ENCODE peak calls at places on chromosomes 16 and 17, in five cellular contexts. U is SK-N-DZ; H is ACHN; Q is NCI-H510A; K is stimulated activated CD4-positive, alpha-beta T cell treated with anti-CD3 and anti-CD28 coated beads, Interleukin-2, amount 100 ng/mL, for 48 hours. V is an unnamed sample.

GRCh38 chr16:65388592-65388991 is 266.7 kb upstream of the CDH11 start:
- DNase-seq in U (no peak), H (no peak), Q (no peak), K (no peak), V (no peak)

GRCh38 chr17:58343131-58343530 is 8.9 kb downstream of the SUPT4H1 start:
- DNase-seq in U (no peak), H (no peak), Q (no peak), K (no peak), V (no peak)

GRCh38 chr17:40303009-40303657 is 5.8 kb upstream of the RARA start:
- DNase-seq in U (peak), H (peak), Q (peak), K (no peak), V (peak)

GRCh38 chr16:75965504-75966374 is 239.4 kb upstream of the CPHXL start:
- DNase-seq in U (no peak), H (no peak), Q (no peak), K (no peak), V (no peak)

GRCh38 chr16:7055443-7055842 is 277.2 kb upstream of the RBFOX1 start:
- DNase-seq in U (peak), H (no peak), Q (no peak), K (no peak), V (no peak)

GRCh38 chr16:87966685-87967185 is 15.5 kb downstream of the BANP start:
- DNase-seq in U (no peak), H (no peak), Q (no peak), K (no peak), V (no peak)

GRCh38 chr17:41962111-41962510 is 4.5 kb upstream of the CNP start:
- DNase-seq in U (no peak), H (no peak), Q (no peak), K (no peak), V (no peak)

GRCh38 chr16:4314532-4315184 is 1.2 kb upstream of the GLIS2 start:
- DNase-seq in U (peak), H (peak), Q (no peak), K (no peak), V (no peak)

GRCh38 chr16:31351246-31351936 is 3.6 kb upstream of the ITGAX start:
- DNase-seq in U (no peak), H (no peak), Q (no peak), K (no peak), V (no peak)

GRCh38 chr17:47999612-48000011 is 28.7 kb downstream of the CDK5RAP3 start:
- DNase-seq in U (no peak), H (no peak), Q (no peak), K (no peak), V (no peak)

GRCh38 chr17:12898110-12898509 is 108.8 kb downstream of the ARHGAP44 start:
- DNase-seq in U (no peak), H (no peak), Q (no peak), K (no peak), V (no peak)

GRCh38 chr16:88705076-88705684 is 1.0 kb downstream of the RNF166 start:
- DNase-seq in U (no peak), H (no peak), Q (no peak), K (no peak), V (no peak)

GRCh38 chr16:58120216-58120615 is 9.0 kb downstream of the CFAP20 start:
- DNase-seq in U (no peak), H (no peak), Q (no peak), K (no peak), V (no peak)

GRCh38 chr17:7097940-7098339 is 16.7 kb downstream of the ASGR2 start:
- DNase-seq in U (no peak), H (no peak), Q (no peak), K (no peak), V (no peak)

GRCh38 chr17:38605230-38605851 is 411 bp downstream of the SRCIN1 start:
- DNase-seq in U (no peak), H (no peak), Q (no peak), K (no peak), V (peak)

GRCh38 chr16:64158941-64159588 is 962.8 kb downstream of the CDH11 start:
- DNase-seq in U (no peak), H (no peak), Q (no peak), K (no peak), V (no peak)

GRCh38 chr16:31002810-31003209 is 7.6 kb downstream of the STX1B start:
- DNase-seq in U (no peak), H (no peak), Q (no peak), K (no peak), V (no peak)

GRCh38 chr17:8204761-8205555 is 5.4 kb downstream of the AURKB start:
- DNase-seq in U (no peak), H (no peak), Q (no peak), K (no peak), V (no peak)

GRCh38 chr16:54347961-54348360 is 61.4 kb upstream of the IRX3 start:
- DNase-seq in U (no peak), H (no peak), Q (no peak), K (no peak), V (no peak)

GRCh38 chr17:81843713-81844326 is 9.0 kb upstream of the PPP1R27 start:
- DNase-seq in U (no peak), H (no peak), Q (no peak), K (no peak), V (no peak)

GRCh38 chr16:30951193-30951592 is 2.3 kb downstream of the ORAI3 start:
- DNase-seq in U (no peak), H (no peak), Q (no peak), K (no peak), V (no peak)

GRCh38 chr17:34414338-34414737 is 51.3 kb upstream of the CCL1 start:
- DNase-seq in U (no peak), H (no peak), Q (no peak), K (no peak), V (no peak)

GRCh38 chr17:42405963-42406495 is 17.0 kb downstream of the CAVIN1 start:
- DNase-seq in U (peak), H (peak), Q (peak), K (peak), V (peak)

GRCh38 chr17:48026503-48027321 is 10.9 kb downstream of the COPZ2 start:
- DNase-seq in U (peak), H (peak), Q (peak), K (peak), V (peak)

GRCh38 chr17:9473716-9474115 is 101.9 kb downstream of the STX8 start:
- DNase-seq in U (no peak), H (no peak), Q (no peak), K (no peak), V (no peak)

GRCh38 chr17:80219777-80220708 is at the start of the genes SGSH and SLC26A11:
- DNase-seq in U (peak), H (peak), Q (peak), K (peak), V (peak)

GRCh38 chr16:84611041-84611440 is 6.8 kb downstream of the COTL1 start:
- DNase-seq in U (no peak), H (no peak), Q (no peak), K (no peak), V (no peak)

GRCh38 chr17:78358538-78359215 is 1.2 kb downstream of the SOCS3 start:
- DNase-seq in U (no peak), H (peak), Q (no peak), K (no peak), V (no peak)

GRCh38 chr17:9208381-9208780 is 187.1 kb downstream of the NTN1 start:
- DNase-seq in U (no peak), H (no peak), Q (no peak), K (no peak), V (no peak)

GRCh38 chr16:716250-716607 is 1.3 kb downstream of the METRN start:
- DNase-seq in U (no peak), H (peak), Q (no peak), K (no peak), V (no peak)

GRCh38 chr16:27254262-27254811 is 14.2 kb downstream of the NSMCE1 start:
- DNase-seq in U (no peak), H (no peak), Q (no peak), K (no peak), V (no peak)

GRCh38 chr17:57120814-57121213 is 35.8 kb downstream of the AKAP1 start:
- DNase-seq in U (no peak), H (no peak), Q (no peak), K (no peak), V (no peak)